ENCODE peak calls at places on chromosomes 3 and 15, in six cellular contexts. One of them, this sample, is unnamed. For H3K9me3, the result is how much of the 10 kb centered on the place peaks cover.

GRCh38 chr3:24287728-24288450 is 206.8 kb downstream of the THRB start:
- DNase-seq in H9: no peak
- DNase-seq in breast epithelium: peak
- DNase-seq in CD4-positive, CD25-positive, alpha-beta regulatory T cell: no peak
- DNase-seq in colonic mucosa: no peak
- DNase-seq in IMR-90: no peak
- DNase-seq in this sample: no peak

GRCh38 chr3:47162695-47163022 is 1.3 kb downstream of the SETD2 start:
- DNase-seq in breast epithelium: no peak
- DNase-seq in CD4-positive, CD25-positive, alpha-beta regulatory T cell: no peak
- DNase-seq in IMR-90: peak
- DNase-seq in H9: no peak
- DNase-seq in colonic mucosa: no peak
- DNase-seq in this sample: no peak

GRCh38 chr3:142808103-142808917 is 80.6 kb downstream of the PCOLCE2 start:
- DNase-seq in breast epithelium: no peak
- DNase-seq in CD4-positive, CD25-positive, alpha-beta regulatory T cell: no peak
- DNase-seq in IMR-90: peak
- DNase-seq in colonic mucosa: no peak
- DNase-seq in H9: no peak
- DNase-seq in this sample: no peak

GRCh38 chr3:10676905-10677304 is 139.1 kb upstream of the SLC6A11 start:
- DNase-seq in H9: no peak
- DNase-seq in CD4-positive, CD25-positive, alpha-beta regulatory T cell: no peak
- DNase-seq in breast epithelium: no peak
- DNase-seq in IMR-90: no peak
- DNase-seq in colonic mucosa: no peak
- DNase-seq in this sample: no peak

GRCh38 chr3:117398166-117398954 is 688.8 kb downstream of the TUSC7 start:
- DNase-seq in IMR-90: no peak
- DNase-seq in colonic mucosa: no peak
- DNase-seq in H9: peak
- DNase-seq in CD4-positive, CD25-positive, alpha-beta regulatory T cell: no peak
- DNase-seq in breast epithelium: no peak
- DNase-seq in this sample: no peak

GRCh38 chr15:80667895-80668430 is 27.1 kb upstream of the ABHD17C start:
- DNase-seq in colonic mucosa: no peak
- DNase-seq in H9: no peak
- DNase-seq in CD4-positive, CD25-positive, alpha-beta regulatory T cell: no peak
- DNase-seq in breast epithelium: no peak
- DNase-seq in IMR-90: no peak
- DNase-seq in this sample: no peak

GRCh38 chr3:77320514-77320913 is 280.6 kb downstream of the ROBO2 start:
- DNase-seq in CD4-positive, CD25-positive, alpha-beta regulatory T cell: no peak
- DNase-seq in H9: no peak
- DNase-seq in colonic mucosa: no peak
- DNase-seq in IMR-90: peak
- DNase-seq in breast epithelium: no peak
- DNase-seq in this sample: no peak

GRCh38 chr3:25768851-25769250 is 14.4 kb downstream of the NGLY1 start:
- DNase-seq in CD4-positive, CD25-positive, alpha-beta regulatory T cell: no peak
- DNase-seq in IMR-90: no peak
- DNase-seq in colonic mucosa: no peak
- DNase-seq in breast epithelium: no peak
- DNase-seq in H9: no peak
- DNase-seq in this sample: no peak

GRCh38 chr3:132788299-132788698 is 66.1 kb upstream of the NPHP3 start:
- DNase-seq in colonic mucosa: no peak
- DNase-seq in breast epithelium: peak
- DNase-seq in IMR-90: peak
- DNase-seq in CD4-positive, CD25-positive, alpha-beta regulatory T cell: no peak
- DNase-seq in H9: no peak
- DNase-seq in this sample: no peak

GRCh38 chr3:104987859-104988258 is 378.9 kb upstream of the ALCAM start:
- DNase-seq in breast epithelium: no peak
- DNase-seq in colonic mucosa: no peak
- DNase-seq in IMR-90: no peak
- DNase-seq in CD4-positive, CD25-positive, alpha-beta regulatory T cell: no peak
- DNase-seq in H9: no peak
- DNase-seq in this sample: no peak

GRCh38 chr15:91912336-91912735 is 58.8 kb downstream of the SLCO3A1 start:
- DNase-seq in CD4-positive, CD25-positive, alpha-beta regulatory T cell: no peak
- DNase-seq in H9: no peak
- DNase-seq in colonic mucosa: no peak
- DNase-seq in IMR-90: no peak
- DNase-seq in breast epithelium: no peak
- DNase-seq in this sample: no peak

GRCh38 chr15:41546846-41547786 is 3.1 kb upstream of the RPAP1 start:
- DNase-seq in H9: no peak
- DNase-seq in IMR-90: peak
- DNase-seq in CD4-positive, CD25-positive, alpha-beta regulatory T cell: no peak
- DNase-seq in breast epithelium: no peak
- DNase-seq in colonic mucosa: no peak
- DNase-seq in this sample: no peak

GRCh38 chr15:73632670-73633058 is 525 bp downstream of the NPTN start:
- DNase-seq in breast epithelium: no peak
- DNase-seq in H9: no peak
- DNase-seq in CD4-positive, CD25-positive, alpha-beta regulatory T cell: no peak
- DNase-seq in IMR-90: no peak
- DNase-seq in colonic mucosa: no peak
- DNase-seq in this sample: peak

GRCh38 chr3:123071146-123071545 is 4.3 kb downstream of the PDIA5 start:
- DNase-seq in colonic mucosa: no peak
- DNase-seq in CD4-positive, CD25-positive, alpha-beta regulatory T cell: no peak
- DNase-seq in breast epithelium: no peak
- DNase-seq in H9: peak
- DNase-seq in IMR-90: peak
- DNase-seq in this sample: no peak

GRCh38 chr15:94731286-94731685 is 499.9 kb downstream of the MCTP2 start:
- DNase-seq in H9: no peak
- DNase-seq in breast epithelium: no peak
- DNase-seq in CD4-positive, CD25-positive, alpha-beta regulatory T cell: no peak
- DNase-seq in colonic mucosa: no peak
- DNase-seq in IMR-90: no peak
- DNase-seq in this sample: no peak

GRCh38 chr3:141710121-141710520 is 28.0 kb upstream of the RNF7 start:
- DNase-seq in IMR-90: no peak
- DNase-seq in H9: no peak
- DNase-seq in breast epithelium: no peak
- DNase-seq in colonic mucosa: no peak
- DNase-seq in CD4-positive, CD25-positive, alpha-beta regulatory T cell: no peak
- DNase-seq in this sample: no peak

GRCh38 chr3:129934234-129935123 is 40.0 kb upstream of the TRH start:
- DNase-seq in colonic mucosa: peak
- DNase-seq in H9: peak
- DNase-seq in breast epithelium: no peak
- DNase-seq in IMR-90: peak
- DNase-seq in CD4-positive, CD25-positive, alpha-beta regulatory T cell: peak
- DNase-seq in this sample: no peak

GRCh38 chr3:113802795-113803455 is 35.7 kb upstream of the GRAMD1C start:
- DNase-seq in IMR-90: no peak
- DNase-seq in CD4-positive, CD25-positive, alpha-beta regulatory T cell: no peak
- DNase-seq in breast epithelium: no peak
- DNase-seq in H9: no peak
- DNase-seq in colonic mucosa: no peak
- DNase-seq in this sample: no peak

GRCh38 chr3:11563749-11564148 is 80.0 kb downstream of the VGLL4 start:
- DNase-seq in H9: no peak
- DNase-seq in IMR-90: no peak
- DNase-seq in colonic mucosa: no peak
- DNase-seq in CD4-positive, CD25-positive, alpha-beta regulatory T cell: no peak
- DNase-seq in breast epithelium: no peak
- DNase-seq in this sample: no peak

GRCh38 chr3:38497026-38497425 is 886 bp downstream of the EXOG start:
- DNase-seq in H9: no peak
- DNase-seq in CD4-positive, CD25-positive, alpha-beta regulatory T cell: no peak
- DNase-seq in IMR-90: peak
- DNase-seq in breast epithelium: no peak
- DNase-seq in colonic mucosa: no peak
- DNase-seq in this sample: no peak

GRCh38 chr3:100482181-100482580 is 10.2 kb upstream of the TMEM45A start:
- DNase-seq in H9: no peak
- DNase-seq in colonic mucosa: no peak
- DNase-seq in CD4-positive, CD25-positive, alpha-beta regulatory T cell: no peak
- DNase-seq in IMR-90: no peak
- DNase-seq in breast epithelium: no peak
- DNase-seq in this sample: no peak

GRCh38 chr3:52483577-52484495 is 11.3 kb upstream of the STAB1 start:
- DNase-seq in breast epithelium: peak
- DNase-seq in IMR-90: peak
- DNase-seq in H9: no peak
- DNase-seq in colonic mucosa: no peak
- DNase-seq in CD4-positive, CD25-positive, alpha-beta regulatory T cell: no peak
- DNase-seq in this sample: no peak

GRCh38 chr3:105907790-105908189 is 39.0 kb upstream of the CBLB start:
- DNase-seq in CD4-positive, CD25-positive, alpha-beta regulatory T cell: no peak
- DNase-seq in IMR-90: no peak
- DNase-seq in H9: no peak
- DNase-seq in breast epithelium: no peak
- DNase-seq in colonic mucosa: no peak
- DNase-seq in this sample: no peak

GRCh38 chr3:127037423-127037841 is 54.5 kb downstream of the PLXNA1 start:
- DNase-seq in colonic mucosa: peak
- DNase-seq in IMR-90: no peak
- DNase-seq in CD4-positive, CD25-positive, alpha-beta regulatory T cell: no peak
- DNase-seq in H9: no peak
- DNase-seq in breast epithelium: no peak
- DNase-seq in this sample: no peak

GRCh38 chr15:65396283-65396964 is 18.6 kb upstream of the IGDCC3 start:
- DNase-seq in H9: no peak
- DNase-seq in colonic mucosa: no peak
- DNase-seq in IMR-90: no peak
- DNase-seq in CD4-positive, CD25-positive, alpha-beta regulatory T cell: no peak
- DNase-seq in breast epithelium: no peak
- DNase-seq in this sample: no peak

GRCh38 chr3:139225551-139225950 is 118.3 kb upstream of the MRPS22 start:
- DNase-seq in CD4-positive, CD25-positive, alpha-beta regulatory T cell: no peak
- DNase-seq in breast epithelium: no peak
- DNase-seq in colonic mucosa: no peak
- DNase-seq in IMR-90: peak
- DNase-seq in H9: no peak
- DNase-seq in this sample: no peak

GRCh38 chr3:166810741-166811445 is 569.2 kb downstream of the ZBBX start:
- DNase-seq in CD4-positive, CD25-positive, alpha-beta regulatory T cell: no peak
- DNase-seq in H9: no peak
- DNase-seq in IMR-90: no peak
- DNase-seq in breast epithelium: no peak
- DNase-seq in colonic mucosa: no peak
- DNase-seq in this sample: no peak

GRCh38 chr15:59322056-59322755 is 50.5 kb downstream of the MYO1E start:
- DNase-seq in IMR-90: no peak
- DNase-seq in CD4-positive, CD25-positive, alpha-beta regulatory T cell: no peak
- DNase-seq in H9: no peak
- DNase-seq in breast epithelium: no peak
- DNase-seq in colonic mucosa: no peak
- DNase-seq in this sample: no peak

GRCh38 chr3:194971965-194972364 is 286.3 kb downstream of the FAM43A start:
- DNase-seq in IMR-90: no peak
- DNase-seq in colonic mucosa: no peak
- DNase-seq in H9: no peak
- DNase-seq in breast epithelium: no peak
- DNase-seq in CD4-positive, CD25-positive, alpha-beta regulatory T cell: no peak
- DNase-seq in this sample: no peak

DNA sequence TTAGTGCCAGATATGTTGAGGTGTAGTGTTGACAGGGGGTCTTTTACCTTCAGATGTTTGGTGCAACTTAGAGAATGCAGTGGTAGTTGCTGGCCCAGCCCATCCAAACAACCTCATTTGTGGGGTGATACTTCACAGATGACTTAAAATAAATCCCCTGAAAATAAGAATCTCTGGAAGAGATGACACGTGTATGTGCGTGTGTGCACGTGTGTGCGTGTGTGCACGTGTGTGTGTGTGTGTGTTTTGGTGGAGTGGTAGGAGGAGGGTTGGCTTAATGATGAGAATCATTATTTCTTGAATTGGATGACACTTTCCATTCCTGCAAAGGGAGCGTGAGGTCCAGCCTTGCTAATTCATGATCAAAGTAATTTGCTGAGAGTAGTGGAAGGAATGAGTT is 31.9 kb downstream of the SNRPN start:
- DNase-seq in colonic mucosa: no peak
- DNase-seq in H9: no peak
- DNase-seq in CD4-positive, CD25-positive, alpha-beta regulatory T cell: no peak
- DNase-seq in IMR-90: no peak
- DNase-seq in breast epithelium: no peak
- DNase-seq in this sample: no peak
- H3K9me3 ChIP-seq in colonic mucosa: under half
- H3K9me3 ChIP-seq in H9: under half
- H3K9me3 ChIP-seq in CD4-positive, CD25-positive, alpha-beta regulatory T cell: half or more
- H3K9me3 ChIP-seq in IMR-90: under half
- H3K9me3 ChIP-seq in breast epithelium: half or more
- H3K9me3 ChIP-seq in this sample: under half

DNA sequence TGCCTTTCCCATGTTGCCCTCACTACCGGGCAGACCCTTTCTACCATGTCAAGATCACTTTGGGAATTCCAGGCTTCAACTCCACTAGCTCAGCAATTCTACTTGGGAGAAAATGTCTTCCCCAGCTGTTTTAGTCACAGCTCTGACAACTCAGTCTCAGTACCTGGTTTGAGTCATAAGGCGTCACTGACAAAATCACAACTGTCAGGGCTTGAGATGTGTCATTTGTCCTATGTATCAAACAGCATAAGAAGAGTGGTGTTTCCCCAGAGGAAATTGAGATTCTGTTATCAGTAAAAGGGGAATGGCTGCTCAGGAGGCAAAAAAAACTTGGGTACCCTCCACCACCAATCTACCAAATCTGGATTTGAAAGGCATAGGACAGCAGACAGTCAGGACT is 594.9 kb upstream of the SUCLG2 start:
- DNase-seq in IMR-90: no peak
- DNase-seq in CD4-positive, CD25-positive, alpha-beta regulatory T cell: no peak
- DNase-seq in breast epithelium: no peak
- DNase-seq in H9: no peak
- DNase-seq in colonic mucosa: no peak
- DNase-seq in this sample: no peak
- H3K9me3 ChIP-seq in IMR-90: under half
- H3K9me3 ChIP-seq in CD4-positive, CD25-positive, alpha-beta regulatory T cell: under half
- H3K9me3 ChIP-seq in breast epithelium: under half
- H3K9me3 ChIP-seq in H9: under half
- H3K9me3 ChIP-seq in colonic mucosa: under half
- H3K9me3 ChIP-seq in this sample: under half

GRCh38 chr3:173894-174293 is 22.7 kb upstream of the CHL1 start:
- DNase-seq in breast epithelium: no peak
- DNase-seq in IMR-90: peak
- DNase-seq in H9: no peak
- DNase-seq in colonic mucosa: no peak
- DNase-seq in CD4-positive, CD25-positive, alpha-beta regulatory T cell: no peak
- DNase-seq in this sample: no peak
- H3K9me3 ChIP-seq in breast epithelium: under half
- H3K9me3 ChIP-seq in IMR-90: under half
- H3K9me3 ChIP-seq in H9: under half
- H3K9me3 ChIP-seq in colonic mucosa: under half
- H3K9me3 ChIP-seq in CD4-positive, CD25-positive, alpha-beta regulatory T cell: under half
- H3K9me3 ChIP-seq in this sample: under half

DNA sequence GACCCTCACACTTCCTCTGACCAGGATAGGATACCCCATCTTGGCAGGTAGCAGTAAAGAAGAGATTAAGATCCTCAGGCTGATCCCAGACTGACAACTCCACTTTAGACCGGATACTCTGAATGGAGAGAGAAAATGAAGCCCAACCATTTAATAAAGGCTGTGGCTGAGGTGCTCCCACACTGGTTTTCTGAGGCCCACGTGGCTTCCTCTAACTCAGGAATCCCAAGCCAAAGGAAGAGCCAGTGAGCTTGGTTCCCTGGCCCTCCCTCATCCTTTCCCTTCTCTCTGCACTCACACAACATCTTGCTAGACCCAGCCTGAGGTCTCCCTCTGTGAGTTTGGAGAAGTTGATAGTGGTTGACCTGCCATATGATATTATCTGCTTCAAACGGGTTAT is 78.1 kb downstream of the ITGB5 start:
- DNase-seq in breast epithelium: no peak
- DNase-seq in CD4-positive, CD25-positive, alpha-beta regulatory T cell: no peak
- DNase-seq in H9: no peak
- DNase-seq in IMR-90: no peak
- DNase-seq in colonic mucosa: no peak
- DNase-seq in this sample: no peak
- H3K9me3 ChIP-seq in breast epithelium: under half
- H3K9me3 ChIP-seq in CD4-positive, CD25-positive, alpha-beta regulatory T cell: under half
- H3K9me3 ChIP-seq in H9: under half
- H3K9me3 ChIP-seq in IMR-90: under half
- H3K9me3 ChIP-seq in colonic mucosa: under half
- H3K9me3 ChIP-seq in this sample: under half

This sample was measured in T-helper 17 cell.